ENCODE peak calls at places on chromosomes 1 and 21, in six cellular contexts. One of them, this sample, is unnamed.

GRCh38 chr1:58649555-58649954 is 50.3 kb downstream of the MYSM1 start:
- DNase-seq in H1: no peak
- DNase-seq in HepG2: no peak
- DNase-seq in K562: no peak
- DNase-seq in SK-N-SH: no peak
- DNase-seq in GM12878: no peak
- DNase-seq in this sample: peak

GRCh38 chr1:81834921-81835698 is 34.4 kb downstream of the ADGRL2 start:
- DNase-seq in H1: no peak
- DNase-seq in HepG2: no peak
- DNase-seq in K562: no peak
- DNase-seq in SK-N-SH: no peak
- DNase-seq in GM12878: no peak
- DNase-seq in this sample: no peak

GRCh38 chr1:20265243-20265642 is 25.4 kb upstream of the VWA5B1 start:
- DNase-seq in H1: no peak
- DNase-seq in HepG2: no peak
- DNase-seq in K562: no peak
- DNase-seq in SK-N-SH: no peak
- DNase-seq in GM12878: no peak
- DNase-seq in this sample: no peak

GRCh38 chr21:41142051-41142795 is 25.7 kb upstream of the BACE2 start:
- DNase-seq in H1: no peak
- DNase-seq in HepG2: peak
- DNase-seq in K562: no peak
- DNase-seq in SK-N-SH: no peak
- DNase-seq in GM12878: no peak
- DNase-seq in this sample: no peak

GRCh38 chr1:169048043-169048442 is 58.4 kb upstream of the ATP1B1 start:
- DNase-seq in H1: no peak
- DNase-seq in HepG2: no peak
- DNase-seq in K562: no peak
- DNase-seq in SK-N-SH: no peak
- DNase-seq in GM12878: no peak
- DNase-seq in this sample: peak

GRCh38 chr21:44846485-44847260 is 26.8 kb downstream of the PTTG1IP start:
- DNase-seq in H1: no peak
- DNase-seq in HepG2: peak
- DNase-seq in K562: no peak
- DNase-seq in SK-N-SH: peak
- DNase-seq in GM12878: no peak
- DNase-seq in this sample: peak

GRCh38 chr1:105485207-105485606 is 1571.3 kb upstream of the PRMT6 start:
- DNase-seq in H1: no peak
- DNase-seq in HepG2: no peak
- DNase-seq in K562: no peak
- DNase-seq in SK-N-SH: no peak
- DNase-seq in GM12878: no peak
- DNase-seq in this sample: no peak

GRCh38 chr21:45537111-45537745 is 5.0 kb downstream of the SLC19A1 start:
- DNase-seq in H1: no peak
- DNase-seq in HepG2: no peak
- DNase-seq in K562: no peak
- DNase-seq in SK-N-SH: no peak
- DNase-seq in GM12878: no peak
- DNase-seq in this sample: no peak

GRCh38 chr21:28445081-28445830 is 547.4 kb downstream of the LTN1 start:
- DNase-seq in H1: no peak
- DNase-seq in HepG2: no peak
- DNase-seq in K562: no peak
- DNase-seq in SK-N-SH: no peak
- DNase-seq in GM12878: no peak
- DNase-seq in this sample: no peak

GRCh38 chr1:102919659-102920058 is 188.7 kb downstream of the COL11A1 start:
- DNase-seq in H1: no peak
- DNase-seq in HepG2: no peak
- DNase-seq in K562: no peak
- DNase-seq in SK-N-SH: no peak
- DNase-seq in GM12878: no peak
- DNase-seq in this sample: no peak

GRCh38 chr1:98991127-98992003 is 13.3 kb downstream of the PLPPR5 start:
- DNase-seq in H1: no peak
- DNase-seq in HepG2: peak
- DNase-seq in K562: no peak
- DNase-seq in SK-N-SH: no peak
- DNase-seq in GM12878: peak
- DNase-seq in this sample: no peak

GRCh38 chr1:39933956-39934941 is 20.7 kb upstream of the MFSD2A start:
- DNase-seq in H1: no peak
- DNase-seq in HepG2: peak
- DNase-seq in K562: no peak
- DNase-seq in SK-N-SH: no peak
- DNase-seq in GM12878: no peak
- DNase-seq in this sample: peak

GRCh38 chr1:70319750-70320149 is 34.8 kb downstream of the ANKRD13C start:
- DNase-seq in H1: no peak
- DNase-seq in HepG2: peak
- DNase-seq in K562: no peak
- DNase-seq in SK-N-SH: no peak
- DNase-seq in GM12878: no peak
- DNase-seq in this sample: no peak

GRCh38 chr1:155080250-155081228 is 1.9 kb downstream of the EFNA3 start:
- DNase-seq in H1: no peak
- DNase-seq in HepG2: no peak
- DNase-seq in K562: peak
- DNase-seq in SK-N-SH: peak
- DNase-seq in GM12878: no peak
- DNase-seq in this sample: no peak

GRCh38 chr1:163440090-163440489 is 118.3 kb downstream of the NUF2 start:
- DNase-seq in H1: no peak
- DNase-seq in HepG2: no peak
- DNase-seq in K562: no peak
- DNase-seq in SK-N-SH: peak
- DNase-seq in GM12878: no peak
- DNase-seq in this sample: no peak

GRCh38 chr21:40146201-40146890 is 279.1 kb downstream of the PCP4 start:
- DNase-seq in H1: no peak
- DNase-seq in HepG2: no peak
- DNase-seq in K562: no peak
- DNase-seq in SK-N-SH: no peak
- DNase-seq in GM12878: no peak
- DNase-seq in this sample: no peak

GRCh38 chr1:224300346-224300745 is 29.6 kb downstream of the NVL start:
- DNase-seq in H1: no peak
- DNase-seq in HepG2: no peak
- DNase-seq in K562: no peak
- DNase-seq in SK-N-SH: peak
- DNase-seq in GM12878: no peak
- DNase-seq in this sample: peak

GRCh38 chr1:174764186-174764585 is 235.6 kb upstream of the CACYBP start:
- DNase-seq in H1: no peak
- DNase-seq in HepG2: no peak
- DNase-seq in K562: no peak
- DNase-seq in SK-N-SH: no peak
- DNase-seq in GM12878: no peak
- DNase-seq in this sample: no peak

GRCh38 chr1:83996621-83997020 is 2.3 kb downstream of the TTLL7 start:
- DNase-seq in H1: no peak
- DNase-seq in HepG2: no peak
- DNase-seq in K562: no peak
- DNase-seq in SK-N-SH: no peak
- DNase-seq in GM12878: no peak
- DNase-seq in this sample: no peak

GRCh38 chr1:33895396-33895795 is 31.5 kb downstream of the HMGB4 start:
- DNase-seq in H1: no peak
- DNase-seq in HepG2: no peak
- DNase-seq in K562: no peak
- DNase-seq in SK-N-SH: no peak
- DNase-seq in GM12878: no peak
- DNase-seq in this sample: no peak

GRCh38 chr1:184520343-184520742 is 133.5 kb downstream of the C1orf21 start:
- DNase-seq in H1: no peak
- DNase-seq in HepG2: no peak
- DNase-seq in K562: no peak
- DNase-seq in SK-N-SH: no peak
- DNase-seq in GM12878: no peak
- DNase-seq in this sample: no peak

GRCh38 chr1:54403808-54404261 is 2.4 kb downstream of the SSBP3 start:
- DNase-seq in H1: no peak
- DNase-seq in HepG2: no peak
- DNase-seq in K562: no peak
- DNase-seq in SK-N-SH: no peak
- DNase-seq in GM12878: no peak
- DNase-seq in this sample: no peak

GRCh38 chr1:35452086-35452485 is 105.1 kb downstream of the KIAA0319L start:
- DNase-seq in H1: no peak
- DNase-seq in HepG2: no peak
- DNase-seq in K562: no peak
- DNase-seq in SK-N-SH: no peak
- DNase-seq in GM12878: no peak
- DNase-seq in this sample: peak

GRCh38 chr1:63865561-63865960 is 91.7 kb downstream of the ROR1 start:
- DNase-seq in H1: no peak
- DNase-seq in HepG2: no peak
- DNase-seq in K562: no peak
- DNase-seq in SK-N-SH: no peak
- DNase-seq in GM12878: no peak
- DNase-seq in this sample: no peak

GRCh38 chr21:42545745-42546144 is 32.1 kb downstream of the SLC37A1 start:
- DNase-seq in H1: no peak
- DNase-seq in HepG2: no peak
- DNase-seq in K562: peak
- DNase-seq in SK-N-SH: no peak
- DNase-seq in GM12878: no peak
- DNase-seq in this sample: no peak

GRCh38 chr1:74470262-74470661 is 42.1 kb downstream of the LRRC53 start:
- DNase-seq in H1: no peak
- DNase-seq in HepG2: no peak
- DNase-seq in K562: no peak
- DNase-seq in SK-N-SH: no peak
- DNase-seq in GM12878: no peak
- DNase-seq in this sample: no peak

GRCh38 chr1:109762821-109763645 is 690 bp downstream of the EPS8L3 start:
- DNase-seq in H1: no peak
- DNase-seq in HepG2: no peak
- DNase-seq in K562: peak
- DNase-seq in SK-N-SH: peak
- DNase-seq in GM12878: no peak
- DNase-seq in this sample: peak

GRCh38 chr1:59317780-59318179 is 20.9 kb downstream of the FGGY start:
- DNase-seq in H1: no peak
- DNase-seq in HepG2: no peak
- DNase-seq in K562: no peak
- DNase-seq in SK-N-SH: no peak
- DNase-seq in GM12878: no peak
- DNase-seq in this sample: no peak

GRCh38 chr1:19448491-19449439 is 36.6 kb downstream of the CAPZB start:
- DNase-seq in H1: no peak
- DNase-seq in HepG2: no peak
- DNase-seq in K562: no peak
- DNase-seq in SK-N-SH: peak
- DNase-seq in GM12878: no peak
- DNase-seq in this sample: peak

GRCh38 chr1:93526431-93526830 is 78.5 kb downstream of the FNBP1L start:
- DNase-seq in H1: no peak
- DNase-seq in HepG2: no peak
- DNase-seq in K562: no peak
- DNase-seq in SK-N-SH: no peak
- DNase-seq in GM12878: no peak
- DNase-seq in this sample: no peak

GRCh38 chr1:67441183-67441582 is 11.0 kb upstream of the SERBP1 start:
- DNase-seq in H1: no peak
- DNase-seq in HepG2: peak
- DNase-seq in K562: no peak
- DNase-seq in SK-N-SH: peak
- DNase-seq in GM12878: no peak
- DNase-seq in this sample: no peak

GRCh38 chr1:200556005-200556404 is 64.5 kb downstream of the KIF14 start:
- DNase-seq in H1: no peak
- DNase-seq in HepG2: no peak
- DNase-seq in K562: no peak
- DNase-seq in SK-N-SH: no peak
- DNase-seq in GM12878: no peak
- DNase-seq in this sample: no peak

GRCh38 chr1:95742591-95743089 is 508.6 kb downstream of the RWDD3 start:
- DNase-seq in H1: no peak
- DNase-seq in HepG2: no peak
- DNase-seq in K562: no peak
- DNase-seq in SK-N-SH: no peak
- DNase-seq in GM12878: no peak
- DNase-seq in this sample: no peak
- H3K27ac ChIP-seq in H1: no peak
- H3K27ac ChIP-seq in HepG2: no peak
- H3K27ac ChIP-seq in K562: no peak
- H3K27ac ChIP-seq in SK-N-SH: no peak
- H3K27ac ChIP-seq in GM12878: no peak
- H3K27ac ChIP-seq in this sample: no peak

GRCh38 chr1:96815914-96816313 is 94.3 kb downstream of the PTBP2 start:
- DNase-seq in H1: no peak
- DNase-seq in HepG2: no peak
- DNase-seq in K562: no peak
- DNase-seq in SK-N-SH: no peak
- DNase-seq in GM12878: no peak
- DNase-seq in this sample: no peak

DNA sequence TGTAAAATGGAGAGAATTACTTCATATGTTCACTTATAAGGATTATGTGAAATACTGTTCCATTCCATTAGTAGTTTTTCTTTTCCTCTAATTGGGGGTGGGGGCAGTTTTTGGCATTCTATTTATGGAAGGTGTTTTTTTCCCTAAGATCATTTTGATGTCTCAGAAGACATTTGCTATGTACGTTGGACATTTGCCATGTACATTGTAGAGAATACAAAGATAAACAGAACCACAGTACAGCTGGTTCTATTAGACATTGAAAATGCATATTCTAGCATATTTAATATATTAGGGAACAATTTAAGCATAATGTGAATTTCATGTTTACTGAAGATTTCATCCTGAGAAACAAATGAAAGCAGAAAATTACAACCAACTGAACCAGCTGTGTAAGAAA is 98.5 kb downstream of the PTBP2 start:
- DNase-seq in H1: no peak
- DNase-seq in HepG2: no peak
- DNase-seq in K562: no peak
- DNase-seq in SK-N-SH: no peak
- DNase-seq in GM12878: no peak
- DNase-seq in this sample: no peak
- TF ChIP-seq GABPA in H1: no peak
- TF ChIP-seq GABPA in HepG2: no peak
- TF ChIP-seq GABPA in K562: no peak
- TF ChIP-seq GABPA in SK-N-SH: no peak
- TF ChIP-seq GABPA in GM12878: no peak
- TF ChIP-seq GABPA in this sample: no peak

GRCh38 chr1:210587547-210587946 is 258.8 kb downstream of the HHAT start:
- DNase-seq in H1: no peak
- DNase-seq in HepG2: no peak
- DNase-seq in K562: no peak
- DNase-seq in SK-N-SH: no peak
- DNase-seq in GM12878: no peak
- DNase-seq in this sample: no peak
- H3K27ac ChIP-seq in H1: no peak
- H3K27ac ChIP-seq in HepG2: no peak
- H3K27ac ChIP-seq in K562: no peak
- H3K27ac ChIP-seq in SK-N-SH: no peak
- H3K27ac ChIP-seq in GM12878: no peak
- H3K27ac ChIP-seq in this sample: no peak

GRCh38 chr1:171841931-171842723 is 829 bp downstream of the DNM3 start:
- DNase-seq in H1: no peak
- DNase-seq in HepG2: no peak
- DNase-seq in K562: no peak
- DNase-seq in SK-N-SH: peak
- DNase-seq in GM12878: no peak
- DNase-seq in this sample: no peak
- TF ChIP-seq GABPA in H1: no peak
- TF ChIP-seq GABPA in HepG2: no peak
- TF ChIP-seq GABPA in K562: no peak
- TF ChIP-seq GABPA in SK-N-SH: no peak
- TF ChIP-seq GABPA in GM12878: no peak
- TF ChIP-seq GABPA in this sample: no peak